ENCODE peak calls at places on chromosomes 7 and 10, in four cellular contexts. C is mucosa of descending colon, J is Peyer's patch, G is T-helper 9 cell. D is an unnamed sample.

GRCh38 chr7:158497627-158498026 is 90.0 kb downstream of the PTPRN2 start:
- DNase-seq in C (no peak), J (no peak), G (no peak), D (no peak)

GRCh38 chr7:149811831-149812490 is 26.2 kb upstream of the ZNF862 start:
- DNase-seq in C (no peak), J (no peak), G (no peak), D (no peak)

GRCh38 chr10:14397069-14397468 is 66.3 kb upstream of the FRMD4A start:
- DNase-seq in C (peak), J (no peak), G (no peak), D (no peak)

GRCh38 chr10:2949948-2950354 is 117.4 kb upstream of the PFKP start:
- DNase-seq in C (no peak), J (no peak), G (no peak), D (no peak)

GRCh38 chr7:139940866-139941265 is 111.8 kb downstream of the TBXAS1 start:
- DNase-seq in C (no peak), J (no peak), G (no peak), D (no peak)

GRCh38 chr10:79547973-79548372 is 12.2 kb downstream of the SFTPA2 start:
- DNase-seq in C (no peak), J (no peak), G (no peak), D (no peak)

GRCh38 chr7:128954830-128955797 is 17.4 kb downstream of the IRF5 start:
- DNase-seq in C (no peak), J (peak), G (no peak), D (no peak)

GRCh38 chr7:47581442-47581820 is 480 bp downstream of the TNS3 start:
- DNase-seq in C (peak), J (no peak), G (no peak), D (peak)

GRCh38 chr7:78280276-78280675 is 481.7 kb downstream of the PHTF2 start:
- DNase-seq in C (no peak), J (no peak), G (no peak), D (no peak)

GRCh38 chr10:1297566-1298301 is 241.5 kb downstream of the WDR37 start:
- DNase-seq in C (no peak), J (no peak), G (no peak), D (no peak)

GRCh38 chr7:129569811-129570215 is 41.7 kb upstream of the NRF1 start:
- DNase-seq in C (peak), J (no peak), G (no peak), D (peak)

GRCh38 chr10:21047096-21047495 is 150.0 kb upstream of the NEBL start:
- DNase-seq in C (no peak), J (no peak), G (no peak), D (no peak)

GRCh38 chr10:28922127-28922526 is 244.8 kb downstream of the BAMBI start:
- DNase-seq in C (no peak), J (no peak), G (no peak), D (no peak)

GRCh38 chr7:22564511-22565045 is 64.6 kb upstream of the STEAP1B start:
- DNase-seq in C (no peak), J (no peak), G (no peak), D (no peak)

GRCh38 chr7:137940656-137941518 is 61.0 kb downstream of the CREB3L2 start:
- DNase-seq in C (peak), J (no peak), G (no peak), D (peak)

GRCh38 chr7:151379534-151380198 is 30.2 kb downstream of the WDR86 start:
- DNase-seq in C (no peak), J (no peak), G (no peak), D (no peak)

GRCh38 chr10:42948040-42948439 is 128.8 kb upstream of the RET start:
- DNase-seq in C (no peak), J (no peak), G (no peak), D (no peak)

GRCh38 chr10:71584902-71585578 is 134.5 kb downstream of the C10orf105 start:
- DNase-seq in C (no peak), J (no peak), G (no peak), D (no peak)

D was measured in left colon.